ENCODE peak calls at places on chromosomes 4 and X, in eight cellular contexts. One of them, this sample, is unnamed. For H4K20me1, the result is how much of the 10 kb centered on the place peaks cover.

GRCh38 chrX:37726346-37726745 is 40.8 kb downstream of the XK start:
- DNase-seq in mammary epithelial cell: no peak
- DNase-seq in H9: no peak
- DNase-seq in neural progenitor cell: no peak
- DNase-seq in IMR-90: no peak
- DNase-seq in fibroblast of lung: no peak
- DNase-seq in SK-N-SH: no peak
- DNase-seq in HCT116: no peak
- DNase-seq in this sample: no peak

GRCh38 chr4:73315091-73315490 is 56.5 kb upstream of the ANKRD17 start:
- DNase-seq in mammary epithelial cell: peak
- DNase-seq in H9: no peak
- DNase-seq in neural progenitor cell: no peak
- DNase-seq in IMR-90: peak
- DNase-seq in fibroblast of lung: peak
- DNase-seq in SK-N-SH: no peak
- DNase-seq in HCT116: no peak
- DNase-seq in this sample: peak

GRCh38 chrX:68209008-68209407 is 224.3 kb downstream of the OPHN1 start:
- DNase-seq in mammary epithelial cell: no peak
- DNase-seq in H9: no peak
- DNase-seq in neural progenitor cell: no peak
- DNase-seq in IMR-90: no peak
- DNase-seq in fibroblast of lung: no peak
- DNase-seq in SK-N-SH: no peak
- DNase-seq in HCT116: no peak
- DNase-seq in this sample: no peak

GRCh38 chr4:34112573-34112972 is 2131.7 kb downstream of the ARAP2 start:
- DNase-seq in mammary epithelial cell: no peak
- DNase-seq in H9: no peak
- DNase-seq in neural progenitor cell: no peak
- DNase-seq in IMR-90: no peak
- DNase-seq in fibroblast of lung: no peak
- DNase-seq in SK-N-SH: no peak
- DNase-seq in HCT116: no peak
- DNase-seq in this sample: no peak

GRCh38 chr4:124874172-124874450 is 161.6 kb upstream of the ANKRD50 start:
- DNase-seq in mammary epithelial cell: no peak
- DNase-seq in H9: no peak
- DNase-seq in neural progenitor cell: no peak
- DNase-seq in IMR-90: no peak
- DNase-seq in fibroblast of lung: no peak
- DNase-seq in SK-N-SH: no peak
- DNase-seq in HCT116: no peak
- DNase-seq in this sample: no peak

GRCh38 chrX:110277609-110278008 is 40.3 kb downstream of the AMMECR1 start:
- DNase-seq in mammary epithelial cell: no peak
- DNase-seq in H9: no peak
- DNase-seq in neural progenitor cell: no peak
- DNase-seq in IMR-90: no peak
- DNase-seq in fibroblast of lung: no peak
- DNase-seq in SK-N-SH: no peak
- DNase-seq in HCT116: no peak
- DNase-seq in this sample: no peak

GRCh38 chr4:38082424-38083374 is 122.5 kb downstream of the PTTG2 start:
- DNase-seq in mammary epithelial cell: no peak
- DNase-seq in H9: no peak
- DNase-seq in neural progenitor cell: no peak
- DNase-seq in IMR-90: peak
- DNase-seq in fibroblast of lung: peak
- DNase-seq in SK-N-SH: no peak
- DNase-seq in HCT116: no peak
- DNase-seq in this sample: peak

GRCh38 chrX:128052303-128052702 is at the start of gene ACTRT1:
- DNase-seq in mammary epithelial cell: no peak
- DNase-seq in H9: no peak
- DNase-seq in neural progenitor cell: no peak
- DNase-seq in IMR-90: no peak
- DNase-seq in fibroblast of lung: no peak
- DNase-seq in SK-N-SH: no peak
- DNase-seq in HCT116: no peak
- DNase-seq in this sample: no peak

GRCh38 chrX:48695925-48696300 is 621 bp upstream of the SUV39H1 start:
- DNase-seq in mammary epithelial cell: no peak
- DNase-seq in H9: no peak
- DNase-seq in neural progenitor cell: peak
- DNase-seq in IMR-90: no peak
- DNase-seq in fibroblast of lung: no peak
- DNase-seq in SK-N-SH: peak
- DNase-seq in HCT116: no peak
- DNase-seq in this sample: no peak

GRCh38 chrX:23900220-23900797 is 7.4 kb downstream of the APOO start:
- DNase-seq in mammary epithelial cell: peak
- DNase-seq in H9: no peak
- DNase-seq in neural progenitor cell: no peak
- DNase-seq in IMR-90: no peak
- DNase-seq in fibroblast of lung: no peak
- DNase-seq in SK-N-SH: no peak
- DNase-seq in HCT116: no peak
- DNase-seq in this sample: peak

GRCh38 chr4:128524311-128524710 is 236.7 kb upstream of the PGRMC2 start:
- DNase-seq in mammary epithelial cell: peak
- DNase-seq in H9: no peak
- DNase-seq in neural progenitor cell: no peak
- DNase-seq in IMR-90: peak
- DNase-seq in fibroblast of lung: peak
- DNase-seq in SK-N-SH: no peak
- DNase-seq in HCT116: peak
- DNase-seq in this sample: peak

GRCh38 chr4:134540588-134540987 is 339.0 kb upstream of the PABPC4L start:
- DNase-seq in mammary epithelial cell: no peak
- DNase-seq in H9: no peak
- DNase-seq in neural progenitor cell: no peak
- DNase-seq in IMR-90: no peak
- DNase-seq in fibroblast of lung: no peak
- DNase-seq in SK-N-SH: no peak
- DNase-seq in HCT116: no peak
- DNase-seq in this sample: no peak

GRCh38 chrX:51456814-51457213 is 39.6 kb downstream of the NUDT11 start:
- DNase-seq in mammary epithelial cell: no peak
- DNase-seq in H9: no peak
- DNase-seq in neural progenitor cell: peak
- DNase-seq in IMR-90: no peak
- DNase-seq in fibroblast of lung: no peak
- DNase-seq in SK-N-SH: no peak
- DNase-seq in HCT116: no peak
- DNase-seq in this sample: peak

GRCh38 chrX:71440401-71440800 is 74.2 kb downstream of the TAF1 start:
- DNase-seq in mammary epithelial cell: no peak
- DNase-seq in H9: no peak
- DNase-seq in neural progenitor cell: no peak
- DNase-seq in IMR-90: no peak
- DNase-seq in fibroblast of lung: no peak
- DNase-seq in SK-N-SH: no peak
- DNase-seq in HCT116: no peak
- DNase-seq in this sample: no peak

GRCh38 chr4:152850377-152850776 is 70.6 kb downstream of the ARFIP1 start:
- DNase-seq in mammary epithelial cell: peak
- DNase-seq in H9: peak
- DNase-seq in neural progenitor cell: peak
- DNase-seq in IMR-90: peak
- DNase-seq in fibroblast of lung: peak
- DNase-seq in SK-N-SH: no peak
- DNase-seq in HCT116: no peak
- DNase-seq in this sample: peak

GRCh38 chr4:47741200-47741599 is 96.7 kb downstream of the CORIN start:
- DNase-seq in mammary epithelial cell: peak
- DNase-seq in H9: no peak
- DNase-seq in neural progenitor cell: no peak
- DNase-seq in IMR-90: peak
- DNase-seq in fibroblast of lung: peak
- DNase-seq in SK-N-SH: no peak
- DNase-seq in HCT116: no peak
- DNase-seq in this sample: peak

GRCh38 chr4:132195181-132195580 is 953.9 kb upstream of the PCDH10 start:
- DNase-seq in mammary epithelial cell: no peak
- DNase-seq in H9: no peak
- DNase-seq in neural progenitor cell: no peak
- DNase-seq in IMR-90: peak
- DNase-seq in fibroblast of lung: peak
- DNase-seq in SK-N-SH: no peak
- DNase-seq in HCT116: no peak
- DNase-seq in this sample: no peak

GRCh38 chr4:152943673-152944072 is 7.5 kb downstream of the FHDC1 start:
- DNase-seq in mammary epithelial cell: no peak
- DNase-seq in H9: no peak
- DNase-seq in neural progenitor cell: no peak
- DNase-seq in IMR-90: peak
- DNase-seq in fibroblast of lung: no peak
- DNase-seq in SK-N-SH: no peak
- DNase-seq in HCT116: no peak
- DNase-seq in this sample: peak

GRCh38 chr4:4200624-4201023 is 26.1 kb downstream of the OTOP1 start:
- DNase-seq in mammary epithelial cell: no peak
- DNase-seq in H9: no peak
- DNase-seq in neural progenitor cell: no peak
- DNase-seq in IMR-90: peak
- DNase-seq in fibroblast of lung: no peak
- DNase-seq in SK-N-SH: no peak
- DNase-seq in HCT116: no peak
- DNase-seq in this sample: peak

GRCh38 chr4:88610771-88611170 is 18.5 kb downstream of the HERC3 start:
- DNase-seq in mammary epithelial cell: no peak
- DNase-seq in H9: no peak
- DNase-seq in neural progenitor cell: no peak
- DNase-seq in IMR-90: peak
- DNase-seq in fibroblast of lung: peak
- DNase-seq in SK-N-SH: no peak
- DNase-seq in HCT116: no peak
- DNase-seq in this sample: peak

GRCh38 chr4:88614058-88614457 is 21.8 kb downstream of the HERC3 start:
- DNase-seq in mammary epithelial cell: no peak
- DNase-seq in H9: no peak
- DNase-seq in neural progenitor cell: no peak
- DNase-seq in IMR-90: no peak
- DNase-seq in fibroblast of lung: no peak
- DNase-seq in SK-N-SH: no peak
- DNase-seq in HCT116: no peak
- DNase-seq in this sample: no peak

GRCh38 chr4:88616275-88616996 is 24.2 kb downstream of the HERC3 start:
- DNase-seq in mammary epithelial cell: peak
- DNase-seq in H9: no peak
- DNase-seq in neural progenitor cell: no peak
- DNase-seq in IMR-90: peak
- DNase-seq in fibroblast of lung: peak
- DNase-seq in SK-N-SH: no peak
- DNase-seq in HCT116: no peak
- DNase-seq in this sample: peak

GRCh38 chr4:88609387-88609786 is 17.1 kb downstream of the HERC3 start:
- DNase-seq in mammary epithelial cell: no peak
- DNase-seq in H9: no peak
- DNase-seq in neural progenitor cell: no peak
- DNase-seq in IMR-90: no peak
- DNase-seq in fibroblast of lung: no peak
- DNase-seq in SK-N-SH: no peak
- DNase-seq in HCT116: no peak
- DNase-seq in this sample: no peak

GRCh38 chr4:88613417-88613875 is 21.2 kb downstream of the HERC3 start:
- DNase-seq in mammary epithelial cell: no peak
- DNase-seq in H9: no peak
- DNase-seq in neural progenitor cell: no peak
- DNase-seq in IMR-90: no peak
- DNase-seq in fibroblast of lung: no peak
- DNase-seq in SK-N-SH: no peak
- DNase-seq in HCT116: no peak
- DNase-seq in this sample: no peak
- H4K20me1 ChIP-seq in mammary epithelial cell: under half
- H4K20me1 ChIP-seq in H9: under half
- H4K20me1 ChIP-seq in neural progenitor cell: under half
- H4K20me1 ChIP-seq in IMR-90: under half
- H4K20me1 ChIP-seq in fibroblast of lung: under half
- H4K20me1 ChIP-seq in SK-N-SH: under half
- H4K20me1 ChIP-seq in HCT116: under half
- H4K20me1 ChIP-seq in this sample: under half

DNA sequence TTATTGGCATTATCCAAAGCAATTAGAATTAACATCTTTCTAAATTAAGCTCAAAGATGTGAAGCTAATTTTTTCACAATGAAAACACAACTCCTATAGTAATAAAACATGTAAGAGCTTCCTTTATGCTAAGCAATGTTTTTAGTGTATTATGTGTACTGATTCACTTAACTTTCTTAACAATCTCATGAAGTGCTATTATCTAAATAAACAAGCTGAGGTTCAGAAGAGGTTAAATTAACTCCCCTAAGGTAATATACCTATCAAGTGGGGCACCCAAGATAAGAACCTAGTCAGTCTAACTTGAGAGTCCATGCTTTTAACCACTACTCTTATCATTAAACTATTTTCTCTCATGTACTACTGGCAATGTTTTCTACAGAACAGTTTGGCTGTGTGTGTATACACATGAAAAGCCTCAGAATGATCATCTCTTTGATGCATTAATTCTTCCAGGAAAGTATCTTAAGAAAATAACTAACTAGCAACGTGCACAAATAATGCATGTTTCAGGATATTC is 13.6 kb downstream of the G3BP2 start:
- DNase-seq in mammary epithelial cell: no peak
- DNase-seq in H9: no peak
- DNase-seq in neural progenitor cell: no peak
- DNase-seq in IMR-90: no peak
- DNase-seq in fibroblast of lung: no peak
- DNase-seq in SK-N-SH: no peak
- DNase-seq in HCT116: no peak
- DNase-seq in this sample: no peak
- H4K20me1 ChIP-seq in mammary epithelial cell: under half
- H4K20me1 ChIP-seq in H9: under half
- H4K20me1 ChIP-seq in neural progenitor cell: half or more
- H4K20me1 ChIP-seq in IMR-90: under half
- H4K20me1 ChIP-seq in fibroblast of lung: under half
- H4K20me1 ChIP-seq in SK-N-SH: under half
- H4K20me1 ChIP-seq in HCT116: under half
- H4K20me1 ChIP-seq in this sample: under half

GRCh38 chr4:709348-709747 is 3.7 kb downstream of the PCGF3 start:
- DNase-seq in mammary epithelial cell: no peak
- DNase-seq in H9: no peak
- DNase-seq in neural progenitor cell: no peak
- DNase-seq in IMR-90: no peak
- DNase-seq in fibroblast of lung: no peak
- DNase-seq in SK-N-SH: no peak
- DNase-seq in HCT116: no peak
- DNase-seq in this sample: no peak
- H4K20me1 ChIP-seq in mammary epithelial cell: under half
- H4K20me1 ChIP-seq in H9: under half
- H4K20me1 ChIP-seq in neural progenitor cell: half or more
- H4K20me1 ChIP-seq in IMR-90: half or more
- H4K20me1 ChIP-seq in fibroblast of lung: under half
- H4K20me1 ChIP-seq in SK-N-SH: half or more
- H4K20me1 ChIP-seq in HCT116: under half
- H4K20me1 ChIP-seq in this sample: under half

DNA sequence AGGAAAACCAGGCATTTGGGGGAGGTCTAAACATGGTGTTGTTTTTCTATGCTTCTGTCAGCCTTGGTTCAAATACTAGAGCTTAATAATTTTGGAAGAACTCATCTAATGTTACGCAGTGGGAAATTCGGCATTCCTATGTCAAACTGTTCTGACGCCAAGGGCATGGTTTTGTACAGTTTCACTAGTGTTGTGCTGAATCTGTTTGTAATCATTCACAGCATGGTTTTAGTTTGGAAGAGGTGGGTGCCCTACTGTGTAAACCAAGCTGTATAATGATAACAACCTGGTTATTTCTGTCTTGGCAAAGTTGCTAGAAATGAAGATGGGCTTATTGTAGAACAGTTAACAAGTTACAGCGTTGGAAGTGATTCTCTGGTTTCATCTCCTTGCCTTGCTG is 5.2 kb downstream of the DDX3X start:
- DNase-seq in mammary epithelial cell: no peak
- DNase-seq in H9: no peak
- DNase-seq in neural progenitor cell: no peak
- DNase-seq in IMR-90: no peak
- DNase-seq in fibroblast of lung: peak
- DNase-seq in SK-N-SH: no peak
- DNase-seq in HCT116: no peak
- DNase-seq in this sample: no peak
- H4K20me1 ChIP-seq in mammary epithelial cell: half or more
- H4K20me1 ChIP-seq in H9: under half
- H4K20me1 ChIP-seq in neural progenitor cell: half or more
- H4K20me1 ChIP-seq in IMR-90: half or more
- H4K20me1 ChIP-seq in fibroblast of lung: under half
- H4K20me1 ChIP-seq in SK-N-SH: half or more
- H4K20me1 ChIP-seq in HCT116: half or more
- H4K20me1 ChIP-seq in this sample: half or more

This sample was measured in GM23248.